ENCODE peak calls at places on chromosome 15, in six cellular contexts. B, M, W, T, I and Z are unnamed samples.

GRCh38 chr15:70853270-70853854 is 595 bp downstream of the LARP6 start:
- DNase-seq in B (peak), M (no peak), W (peak), T (no peak), I (no peak), Z (no peak)

GRCh38 chr15:77856718-77857346 is 220.7 kb downstream of the TBC1D2B start:
- DNase-seq in B (no peak), M (no peak), W (peak), T (no peak), I (no peak), Z (no peak)

GRCh38 chr15:77548608-77549551 is 83.8 kb downstream of the LINGO1 start:
- DNase-seq in B (no peak), M (no peak), W (no peak), T (no peak), I (no peak), Z (no peak)

GRCh38 chr15:90184786-90185704 is 16.1 kb upstream of the SEMA4B start:
- DNase-seq in B (peak), M (peak), W (peak), T (peak), I (peak), Z (peak)

GRCh38 chr15:31476866-31477265 is 150.2 kb downstream of the KLF13 start:
- DNase-seq in B (peak), M (no peak), W (no peak), T (no peak), I (no peak), Z (no peak)

GRCh38 chr15:50135123-50135541 is 16.1 kb upstream of the ATP8B4 start:
- DNase-seq in B (no peak), M (no peak), W (no peak), T (no peak), I (no peak), Z (no peak)

GRCh38 chr15:96171271-96171739 is 159.2 kb upstream of the NR2F2 start:
- DNase-seq in B (no peak), M (no peak), W (no peak), T (no peak), I (no peak), Z (no peak)

GRCh38 chr15:41926184-41927056 is 32.6 kb upstream of the SPTBN5 start:
- DNase-seq in B (peak), M (no peak), W (no peak), T (peak), I (no peak), Z (peak)

GRCh38 chr15:25787855-25788521 is 75.1 kb downstream of the ATP10A start:
- DNase-seq in B (peak), M (no peak), W (peak), T (peak), I (no peak), Z (no peak)

GRCh38 chr15:20353966-20354883 is 187.4 kb downstream of the GOLGA6L6 start:
- DNase-seq in B (no peak), M (no peak), W (peak), T (no peak), I (no peak), Z (no peak)